ENCODE peak calls at places on chromosomes 5 and 9, in six cellular contexts. M, E, W, I, O and X are unnamed samples.

GRCh38 chr5:676699-677076 is 16.5 kb downstream of the TPPP start:
- DNase-seq in I (peak), W (no peak), M (peak), O (no peak), E (no peak), X (peak)

GRCh38 chr5:44885903-44886302 is 77.2 kb downstream of the MRPS30 start:
- DNase-seq in I (no peak), W (no peak), O (no peak), M (no peak), E (no peak), X (no peak)

GRCh38 chr9:121692606-121693505 is 41.4 kb downstream of the DAB2IP start:
- DNase-seq in I (no peak), E (no peak), M (no peak), O (peak), W (no peak), X (peak)

GRCh38 chr9:98401140-98402025 is 145.9 kb upstream of the TBC1D2 start:
- DNase-seq in W (no peak), E (no peak), O (no peak), M (no peak), I (no peak), X (no peak)

GRCh38 chr5:66113160-66113559 is 30.9 kb upstream of the SREK1 start:
- DNase-seq in W (no peak), O (peak), I (no peak), M (no peak), E (no peak), X (no peak)

GRCh38 chr9:137691648-137692357 is 73.0 kb downstream of the EHMT1 start:
- DNase-seq in I (no peak), E (no peak), O (no peak), W (no peak), M (no peak), X (no peak)

GRCh38 chr5:1765880-1766235 is 33.8 kb downstream of the MRPL36 start:
- DNase-seq in I (no peak), M (no peak), E (no peak), O (no peak), W (no peak), X (no peak)

GRCh38 chr9:133658442-133659431 is 22.6 kb downstream of the DBH start:
- DNase-seq in W (no peak), M (no peak), I (no peak), E (no peak), O (no peak), X (peak)

GRCh38 chr5:179880848-179881590 is 22.4 kb upstream of the MRNIP start:
- DNase-seq in W (no peak), I (no peak), O (no peak), M (no peak), E (no peak), X (no peak)

GRCh38 chr5:146528232-146528631 is 12.2 kb upstream of the GPR151 start:
- DNase-seq in O (no peak), W (no peak), E (no peak), I (no peak), M (no peak), X (no peak)

GRCh38 chr5:10485142-10485795 is 43.6 kb downstream of the ROPN1L start:
- DNase-seq in W (no peak), M (no peak), E (no peak), I (no peak), O (peak), X (no peak)

GRCh38 chr5:57549546-57549945 is 66.9 kb upstream of the ACTBL2 start:
- DNase-seq in M (no peak), E (no peak), I (no peak), W (no peak), O (no peak), X (no peak)

GRCh38 chr5:105101597-105101996 is 1539.0 kb upstream of the NUDT12 start:
- DNase-seq in E (no peak), M (no peak), W (no peak), O (no peak), I (no peak), X (no peak)

GRCh38 chr9:13810510-13810909 is 503.4 kb downstream of the NFIB start:
- DNase-seq in M (no peak), I (no peak), O (no peak), E (peak), W (no peak), X (peak)

GRCh38 chr9:36389590-36389989 is 10.5 kb downstream of the RNF38 start:
- DNase-seq in I (no peak), O (no peak), W (no peak), M (no peak), E (no peak), X (no peak)

GRCh38 chr5:169697518-169697890 is 60.4 kb downstream of the DOCK2 start:
- DNase-seq in W (no peak), O (no peak), M (no peak), E (no peak), I (no peak), X (no peak)

GRCh38 chr5:1544294-1545010 is 20.7 kb upstream of the LPCAT1 start:
- DNase-seq in E (peak), W (no peak), M (no peak), O (peak), I (no peak), X (no peak)

GRCh38 chr9:133009906-133010582 is 20.8 kb upstream of the GTF3C5 start:
- DNase-seq in W (no peak), M (no peak), O (no peak), E (no peak), I (no peak), X (no peak)

GRCh38 chr9:71760901-71761300 is 7.4 kb downstream of the CEMIP2 start:
- DNase-seq in W (no peak), M (no peak), E (no peak), O (no peak), I (no peak), X (no peak)

GRCh38 chr9:14471041-14471440 is 157.1 kb upstream of the NFIB start:
- DNase-seq in E (no peak), M (no peak), I (no peak), W (no peak), O (no peak), X (no peak)

GRCh38 chr5:93790401-93790800 is 49.0 kb upstream of the POU5F2 start:
- DNase-seq in I (no peak), M (no peak), E (no peak), O (no peak), W (no peak), X (no peak)

GRCh38 chr5:168788107-168788506 is 208.9 kb upstream of the PANK3 start:
- DNase-seq in W (no peak), I (no peak), O (no peak), M (no peak), E (no peak), X (no peak)

GRCh38 chr9:109922617-109923260 is 142.7 kb downstream of the PALM2AKAP2 start:
- DNase-seq in I (no peak), O (no peak), M (no peak), W (no peak), E (no peak), X (no peak)

GRCh38 chr5:171433952-171434676 is 14.7 kb downstream of the FGF18 start:
- DNase-seq in I (no peak), E (no peak), M (no peak), W (no peak), O (no peak), X (no peak)

GRCh38 chr5:37740331-37741066 is 99.3 kb downstream of the GDNF start:
- DNase-seq in I (no peak), M (no peak), O (no peak), E (no peak), W (no peak), X (no peak)

GRCh38 chr9:92147030-92147853 is 32.0 kb upstream of the SPTLC1 start:
- DNase-seq in O (peak), M (peak), E (peak), W (no peak), I (no peak), X (peak)

GRCh38 chr9:116175616-116176015 is 22.0 kb downstream of the PAPPA start:
- DNase-seq in I (no peak), O (no peak), W (no peak), E (no peak), M (no peak), X (no peak)

GRCh38 chr5:172564187-172564586 is 76.9 kb upstream of the NEURL1B start:
- DNase-seq in O (no peak), W (no peak), M (no peak), E (no peak), I (no peak), X (no peak)

GRCh38 chr9:21567926-21568325 is 85.8 kb upstream of the IFNE start:
- DNase-seq in M (no peak), W (no peak), E (no peak), O (no peak), I (no peak), X (no peak)

GRCh38 chr5:10459080-10460055 is 17.7 kb downstream of the ROPN1L start:
- DNase-seq in W (no peak), I (no peak), E (no peak), O (no peak), M (no peak), X (no peak)

GRCh38 chr5:177370488-177371119 is 12.9 kb downstream of the RGS14 start:
- DNase-seq in W (peak), E (peak), M (peak), O (peak), I (peak), X (peak)

GRCh38 chr9:97858393-97858713 is 5.3 kb downstream of the FOXE1 start:
- DNase-seq in I (no peak), O (no peak), M (no peak), W (no peak), E (no peak), X (no peak)

GRCh38 chr9:21689851-21690250 is 112.6 kb upstream of the MTAP start:
- DNase-seq in W (no peak), I (no peak), O (no peak), E (no peak), M (no peak), X (no peak)

GRCh38 chr5:4994994-4995393 is 145.1 kb upstream of the ADAMTS16 start:
- DNase-seq in E (no peak), M (no peak), W (no peak), O (no peak), I (no peak), X (no peak)

GRCh38 chr9:136484153-136485048 is 1.6 kb upstream of the SEC16A start:
- DNase-seq in E (peak), I (no peak), W (no peak), M (peak), O (no peak), X (no peak)

GRCh38 chr9:104780796-104781395 is 17.0 kb downstream of the NIPSNAP3B start:
- DNase-seq in W (no peak), O (no peak), E (no peak), M (no peak), I (no peak), X (no peak)

GRCh38 chr9:4973902-4974301 is 11.2 kb upstream of the JAK2 start:
- DNase-seq in O (no peak), W (no peak), E (no peak), M (no peak), I (no peak), X (no peak)

GRCh38 chr5:91271999-91272398 is 111.1 kb downstream of the ARRDC3 start:
- DNase-seq in I (no peak), O (no peak), E (no peak), M (no peak), W (no peak), X (no peak)

GRCh38 chr5:91269198-91269597 is 113.9 kb downstream of the ARRDC3 start:
- DNase-seq in I (peak), W (no peak), M (no peak), O (no peak), E (no peak), X (no peak)

GRCh38 chr5:91277840-91278239 is 105.3 kb downstream of the ARRDC3 start:
- DNase-seq in W (no peak), O (no peak), E (no peak), M (no peak), I (no peak), X (no peak)

GRCh38 chr5:91277093-91277626 is 106.0 kb downstream of the ARRDC3 start:
- DNase-seq in E (no peak), W (no peak), O (no peak), M (no peak), I (no peak), X (no peak)

GRCh38 chr5:91272858-91273257 is 110.3 kb downstream of the ARRDC3 start:
- DNase-seq in M (no peak), I (no peak), E (no peak), W (no peak), O (no peak), X (no peak)
- H3K27ac ChIP-seq in M (no peak), I (no peak), E (no peak), W (no peak), O (no peak), X (no peak)

GRCh38 chr5:139683295-139684271 is 35.4 kb downstream of the CXXC5 start:
- DNase-seq in I (no peak), O (no peak), M (no peak), W (no peak), E (no peak), X (no peak)
- H3K27ac ChIP-seq in I (peak), O (no peak), M (no peak), W (no peak), E (peak), X (peak)

DNA sequence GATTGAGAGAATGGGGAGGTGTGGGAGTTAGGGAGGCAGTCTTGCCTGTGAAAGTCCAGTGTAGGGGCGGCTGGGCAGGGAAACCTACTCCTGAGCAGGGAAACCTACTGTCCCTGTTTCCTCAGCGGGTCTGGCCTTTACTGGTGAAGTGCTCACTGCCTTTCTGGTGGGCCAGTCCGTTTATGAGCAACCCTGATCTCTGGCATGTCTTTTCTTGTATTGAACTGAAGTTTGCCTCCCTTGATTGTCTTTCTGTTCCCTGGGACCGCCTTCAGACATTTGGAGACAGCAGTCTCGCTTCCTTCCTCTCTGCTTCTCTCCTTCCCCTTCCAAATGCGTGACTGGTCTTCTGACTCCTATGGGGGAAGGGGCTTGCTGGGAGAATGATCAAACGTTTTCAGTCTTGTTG is 2.9 kb downstream of the SNX18 start:
- DNase-seq in I (no peak), M (peak), E (no peak), W (no peak), O (peak), X (no peak)
- H3K27ac ChIP-seq in I (peak), M (peak), E (peak), W (no peak), O (peak), X (peak)

DNA sequence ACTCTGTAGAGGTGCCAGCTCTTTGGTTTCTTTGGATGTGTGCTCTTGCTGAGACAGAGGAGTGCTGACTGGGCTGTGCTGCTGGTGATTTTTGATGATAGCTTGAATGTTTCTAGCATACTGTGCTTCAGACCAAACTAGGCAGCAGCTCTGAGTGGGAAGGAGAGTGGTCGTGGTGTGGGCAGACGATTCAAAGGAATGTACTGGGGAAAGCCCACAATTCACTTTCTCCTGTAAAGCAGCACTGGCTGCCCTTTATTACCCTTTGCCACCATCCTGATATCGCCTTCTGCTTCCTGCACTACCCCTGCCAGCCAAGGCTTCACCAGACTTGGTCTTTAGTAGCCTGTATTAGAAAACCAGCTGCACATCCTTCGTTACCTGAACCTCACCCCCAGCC is 45.3 kb downstream of the PRRC2B start:
- DNase-seq in M (no peak), W (no peak), E (no peak), O (no peak), I (no peak), X (no peak)
- H3K27ac ChIP-seq in M (no peak), W (no peak), E (no peak), O (no peak), I (no peak), X (no peak)